ENCODE peak calls at places on chromosome 15, in nine cellular contexts. One of them, this sample, is unnamed.

GRCh38 chr15:78565951-78566774 is 843 bp downstream of the CHRNA5 start:
- DNase-seq in RPMI8226: no peak
- DNase-seq in amygdala: no peak
- DNase-seq in left colon: no peak
- DNase-seq in hepatic stellate cell: peak
- DNase-seq in heart right ventricle: no peak
- DNase-seq in WTC11: peak
- DNase-seq in activated T-helper 1 cell treated with anti-CD3 and anti-CD28 coated beads, Interleukin-2, amount 50 U/mL, for 16 hours: no peak
- DNase-seq in left ventricle myocardium superior: no peak
- DNase-seq in this sample: no peak

GRCh38 chr15:76062282-76062681 is 2.5 kb downstream of the TMEM266 start:
- DNase-seq in left ventricle myocardium superior: no peak
- DNase-seq in activated T-helper 1 cell treated with anti-CD3 and anti-CD28 coated beads, Interleukin-2, amount 50 U/mL, for 16 hours: no peak
- DNase-seq in RPMI8226: no peak
- DNase-seq in heart right ventricle: no peak
- DNase-seq in WTC11: no peak
- DNase-seq in left colon: no peak
- DNase-seq in hepatic stellate cell: no peak
- DNase-seq in amygdala: no peak
- DNase-seq in this sample: no peak

GRCh38 chr15:96585634-96586386 is 255.3 kb downstream of the NR2F2 start:
- DNase-seq in amygdala: no peak
- DNase-seq in hepatic stellate cell: peak
- DNase-seq in heart right ventricle: no peak
- DNase-seq in activated T-helper 1 cell treated with anti-CD3 and anti-CD28 coated beads, Interleukin-2, amount 50 U/mL, for 16 hours: no peak
- DNase-seq in left ventricle myocardium superior: no peak
- DNase-seq in left colon: no peak
- DNase-seq in RPMI8226: no peak
- DNase-seq in WTC11: no peak
- DNase-seq in this sample: no peak

GRCh38 chr15:27850050-27850449 is 249.1 kb downstream of the OCA2 start:
- DNase-seq in RPMI8226: no peak
- DNase-seq in left colon: no peak
- DNase-seq in activated T-helper 1 cell treated with anti-CD3 and anti-CD28 coated beads, Interleukin-2, amount 50 U/mL, for 16 hours: no peak
- DNase-seq in hepatic stellate cell: no peak
- DNase-seq in WTC11: no peak
- DNase-seq in left ventricle myocardium superior: no peak
- DNase-seq in amygdala: no peak
- DNase-seq in heart right ventricle: no peak
- DNase-seq in this sample: no peak

GRCh38 chr15:39181901-39182300 is 399.0 kb upstream of the THBS1 start:
- DNase-seq in left colon: no peak
- DNase-seq in heart right ventricle: no peak
- DNase-seq in RPMI8226: no peak
- DNase-seq in hepatic stellate cell: no peak
- DNase-seq in activated T-helper 1 cell treated with anti-CD3 and anti-CD28 coated beads, Interleukin-2, amount 50 U/mL, for 16 hours: no peak
- DNase-seq in left ventricle myocardium superior: no peak
- DNase-seq in WTC11: no peak
- DNase-seq in amygdala: no peak
- DNase-seq in this sample: peak

GRCh38 chr15:42138968-42139386 is 17.5 kb downstream of the PLA2G4F start:
- DNase-seq in activated T-helper 1 cell treated with anti-CD3 and anti-CD28 coated beads, Interleukin-2, amount 50 U/mL, for 16 hours: no peak
- DNase-seq in hepatic stellate cell: no peak
- DNase-seq in WTC11: no peak
- DNase-seq in heart right ventricle: no peak
- DNase-seq in left colon: peak
- DNase-seq in left ventricle myocardium superior: no peak
- DNase-seq in RPMI8226: no peak
- DNase-seq in amygdala: no peak
- DNase-seq in this sample: no peak

GRCh38 chr15:68739390-68740075 is 81.2 kb downstream of the ANP32A start:
- DNase-seq in RPMI8226: no peak
- DNase-seq in left colon: no peak
- DNase-seq in hepatic stellate cell: no peak
- DNase-seq in left ventricle myocardium superior: no peak
- DNase-seq in heart right ventricle: no peak
- DNase-seq in activated T-helper 1 cell treated with anti-CD3 and anti-CD28 coated beads, Interleukin-2, amount 50 U/mL, for 16 hours: no peak
- DNase-seq in amygdala: no peak
- DNase-seq in WTC11: no peak
- DNase-seq in this sample: peak

GRCh38 chr15:34584321-34584668 is 844 bp upstream of the GOLGA8B start:
- DNase-seq in heart right ventricle: no peak
- DNase-seq in WTC11: no peak
- DNase-seq in left ventricle myocardium superior: no peak
- DNase-seq in amygdala: no peak
- DNase-seq in RPMI8226: no peak
- DNase-seq in activated T-helper 1 cell treated with anti-CD3 and anti-CD28 coated beads, Interleukin-2, amount 50 U/mL, for 16 hours: no peak
- DNase-seq in left colon: no peak
- DNase-seq in hepatic stellate cell: no peak
- DNase-seq in this sample: no peak

GRCh38 chr15:41994171-41994650 is 21.9 kb upstream of the EHD4 start:
- DNase-seq in activated T-helper 1 cell treated with anti-CD3 and anti-CD28 coated beads, Interleukin-2, amount 50 U/mL, for 16 hours: no peak
- DNase-seq in left ventricle myocardium superior: no peak
- DNase-seq in hepatic stellate cell: no peak
- DNase-seq in amygdala: no peak
- DNase-seq in heart right ventricle: no peak
- DNase-seq in RPMI8226: no peak
- DNase-seq in WTC11: no peak
- DNase-seq in left colon: no peak
- DNase-seq in this sample: no peak

GRCh38 chr15:48021336-48022086 is 99.3 kb upstream of the SLC24A5 start:
- DNase-seq in heart right ventricle: no peak
- DNase-seq in WTC11: no peak
- DNase-seq in hepatic stellate cell: no peak
- DNase-seq in left ventricle myocardium superior: no peak
- DNase-seq in RPMI8226: no peak
- DNase-seq in activated T-helper 1 cell treated with anti-CD3 and anti-CD28 coated beads, Interleukin-2, amount 50 U/mL, for 16 hours: no peak
- DNase-seq in amygdala: no peak
- DNase-seq in left colon: no peak
- DNase-seq in this sample: no peak

GRCh38 chr15:88744548-88745020 is 58.7 kb upstream of the ACAN start:
- DNase-seq in left ventricle myocardium superior: no peak
- DNase-seq in left colon: no peak
- DNase-seq in WTC11: no peak
- DNase-seq in activated T-helper 1 cell treated with anti-CD3 and anti-CD28 coated beads, Interleukin-2, amount 50 U/mL, for 16 hours: no peak
- DNase-seq in RPMI8226: no peak
- DNase-seq in amygdala: no peak
- DNase-seq in heart right ventricle: no peak
- DNase-seq in hepatic stellate cell: no peak
- DNase-seq in this sample: no peak

GRCh38 chr15:97114900-97115763 is 784.6 kb downstream of the NR2F2 start:
- DNase-seq in WTC11: no peak
- DNase-seq in RPMI8226: no peak
- DNase-seq in amygdala: no peak
- DNase-seq in hepatic stellate cell: no peak
- DNase-seq in left ventricle myocardium superior: no peak
- DNase-seq in heart right ventricle: no peak
- DNase-seq in activated T-helper 1 cell treated with anti-CD3 and anti-CD28 coated beads, Interleukin-2, amount 50 U/mL, for 16 hours: no peak
- DNase-seq in left colon: no peak
- DNase-seq in this sample: no peak

GRCh38 chr15:25345943-25346342 is 92.9 kb downstream of the UBE3A start:
- DNase-seq in amygdala: peak
- DNase-seq in WTC11: peak
- DNase-seq in hepatic stellate cell: no peak
- DNase-seq in RPMI8226: no peak
- DNase-seq in left colon: no peak
- DNase-seq in heart right ventricle: peak
- DNase-seq in activated T-helper 1 cell treated with anti-CD3 and anti-CD28 coated beads, Interleukin-2, amount 50 U/mL, for 16 hours: no peak
- DNase-seq in left ventricle myocardium superior: peak
- DNase-seq in this sample: no peak

GRCh38 chr15:72358532-72359180 is 17.2 kb downstream of the HEXA start:
- DNase-seq in amygdala: no peak
- DNase-seq in left ventricle myocardium superior: peak
- DNase-seq in activated T-helper 1 cell treated with anti-CD3 and anti-CD28 coated beads, Interleukin-2, amount 50 U/mL, for 16 hours: no peak
- DNase-seq in heart right ventricle: peak
- DNase-seq in WTC11: no peak
- DNase-seq in left colon: no peak
- DNase-seq in hepatic stellate cell: no peak
- DNase-seq in RPMI8226: no peak
- DNase-seq in this sample: no peak

GRCh38 chr15:58980351-58980939 is 7.0 kb upstream of the RNF111 start:
- DNase-seq in heart right ventricle: no peak
- DNase-seq in amygdala: no peak
- DNase-seq in left ventricle myocardium superior: no peak
- DNase-seq in activated T-helper 1 cell treated with anti-CD3 and anti-CD28 coated beads, Interleukin-2, amount 50 U/mL, for 16 hours: no peak
- DNase-seq in hepatic stellate cell: no peak
- DNase-seq in WTC11: no peak
- DNase-seq in RPMI8226: peak
- DNase-seq in left colon: no peak
- DNase-seq in this sample: no peak

GRCh38 chr15:69591905-69592508 is 139.4 kb downstream of the RPLP1 start:
- DNase-seq in RPMI8226: peak
- DNase-seq in activated T-helper 1 cell treated with anti-CD3 and anti-CD28 coated beads, Interleukin-2, amount 50 U/mL, for 16 hours: no peak
- DNase-seq in left colon: no peak
- DNase-seq in amygdala: no peak
- DNase-seq in WTC11: no peak
- DNase-seq in hepatic stellate cell: no peak
- DNase-seq in heart right ventricle: no peak
- DNase-seq in left ventricle myocardium superior: no peak
- DNase-seq in this sample: no peak

GRCh38 chr15:89494941-89495637 is 1.3 kb downstream of the RHCG start:
- DNase-seq in amygdala: no peak
- DNase-seq in activated T-helper 1 cell treated with anti-CD3 and anti-CD28 coated beads, Interleukin-2, amount 50 U/mL, for 16 hours: no peak
- DNase-seq in WTC11: peak
- DNase-seq in heart right ventricle: no peak
- DNase-seq in left ventricle myocardium superior: no peak
- DNase-seq in left colon: no peak
- DNase-seq in RPMI8226: peak
- DNase-seq in hepatic stellate cell: no peak
- DNase-seq in this sample: no peak

GRCh38 chr15:42036112-42036905 is 15.5 kb upstream of the PLA2G4E start:
- DNase-seq in left colon: no peak
- DNase-seq in WTC11: peak
- DNase-seq in left ventricle myocardium superior: no peak
- DNase-seq in heart right ventricle: no peak
- DNase-seq in amygdala: no peak
- DNase-seq in activated T-helper 1 cell treated with anti-CD3 and anti-CD28 coated beads, Interleukin-2, amount 50 U/mL, for 16 hours: no peak
- DNase-seq in hepatic stellate cell: no peak
- DNase-seq in RPMI8226: no peak
- DNase-seq in this sample: no peak

GRCh38 chr15:67033012-67033411 is 32.4 kb upstream of the SMAD3 start:
- DNase-seq in hepatic stellate cell: no peak
- DNase-seq in RPMI8226: no peak
- DNase-seq in WTC11: no peak
- DNase-seq in left ventricle myocardium superior: no peak
- DNase-seq in amygdala: no peak
- DNase-seq in left colon: no peak
- DNase-seq in heart right ventricle: no peak
- DNase-seq in activated T-helper 1 cell treated with anti-CD3 and anti-CD28 coated beads, Interleukin-2, amount 50 U/mL, for 16 hours: peak
- DNase-seq in this sample: no peak

This sample was measured in SJSA1.